ENCODE peak calls at places on chromosomes 3 and 15, in four cellular contexts. D, Y, K and O are unnamed samples.

GRCh38 chr15:91113036-91113435 is 13.0 kb downstream of the SV2B start:
- DNase-seq in D (no peak), Y (no peak), K (no peak), O (no peak)

GRCh38 chr3:130758624-130759023 is 12.0 kb upstream of the PIK3R4 start:
- DNase-seq in K (no peak), D (no peak), Y (no peak), O (no peak)

GRCh38 chr3:49911611-49912010 is 7.9 kb upstream of the MST1R start:
- DNase-seq in K (no peak), D (no peak), Y (no peak), O (no peak)

GRCh38 chr3:156837130-156837529 is 11.0 kb downstream of the LEKR1 start:
- DNase-seq in K (no peak), D (no peak), Y (peak; percentile 64), O (no peak)

GRCh38 chr15:34154725-34155204 is 52.9 kb downstream of the PGBD4 start:
- DNase-seq in K (no peak), Y (peak; percentile 79), D (no peak), O (no peak)

GRCh38 chr3:128498127-128498626 is 5.2 kb upstream of the GATA2 start:
- DNase-seq in Y (no peak), K (no peak), D (no peak), O (no peak)

GRCh38 chr3:104717828-104718196 is 648.9 kb upstream of the ALCAM start:
- DNase-seq in K (no peak), D (no peak), Y (no peak), O (no peak)

GRCh38 chr3:189842681-189843602 is 211.8 kb downstream of the TP63 start:
- DNase-seq in D (no peak), Y (peak; percentile 63), K (no peak), O (no peak)

GRCh38 chr3:188821998-188822397 is 349.8 kb upstream of the TPRG1 start:
- DNase-seq in Y (no peak), K (no peak), D (no peak), O (no peak)

GRCh38 chr3:182565916-182566524 is 227.3 kb upstream of the ATP11B start:
- DNase-seq in D (no peak), K (no peak), Y (peak; percentile 13), O (no peak)

GRCh38 chr3:161072076-161072697 is 33.0 kb downstream of the B3GALNT1 start:
- DNase-seq in K (no peak), Y (no peak), D (no peak), O (no peak)

GRCh38 chr3:126124896-126125295 is 41.0 kb upstream of the SLC41A3 start:
- DNase-seq in K (no peak), D (peak; percentile 32), Y (no peak), O (peak; percentile 15)

GRCh38 chr3:115245899-115246298 is 98.8 kb upstream of the ZBTB20 start:
- DNase-seq in D (no peak), Y (no peak), K (no peak), O (no peak)

GRCh38 chr15:55170361-55170760 is 26.4 kb downstream of the RSL24D1 start:
- DNase-seq in D (no peak), Y (no peak), K (no peak), O (no peak)

GRCh38 chr3:31166249-31166885 is 271.9 kb upstream of the GADL1 start:
- DNase-seq in K (no peak), Y (peak; percentile 88), D (no peak), O (peak; percentile 70)

GRCh38 chr3:110774496-110775265 is 296.9 kb upstream of the NECTIN3 start:
- DNase-seq in Y (no peak), D (no peak), K (no peak), O (no peak)

GRCh38 chr3:40719660-40720287 is 195.0 kb downstream of the ZNF621 start:
- DNase-seq in K (peak; percentile 37), D (no peak), Y (peak; percentile 55), O (no peak)

GRCh38 chr15:38660726-38661125 is 96.1 kb upstream of the RASGRP1 start:
- DNase-seq in K (no peak), D (no peak), Y (no peak), O (no peak)

GRCh38 chr3:187651282-187651681 is 18.9 kb downstream of the SST start:
- DNase-seq in D (no peak), Y (no peak), K (no peak), O (no peak)

GRCh38 chr3:187642861-187643260 is 27.3 kb downstream of the SST start:
- DNase-seq in D (no peak), K (no peak), Y (no peak), O (no peak)

GRCh38 chr3:187646906-187647660 is 23.1 kb downstream of the SST start:
- DNase-seq in Y (no peak), K (no peak), D (no peak), O (no peak)

DNA sequence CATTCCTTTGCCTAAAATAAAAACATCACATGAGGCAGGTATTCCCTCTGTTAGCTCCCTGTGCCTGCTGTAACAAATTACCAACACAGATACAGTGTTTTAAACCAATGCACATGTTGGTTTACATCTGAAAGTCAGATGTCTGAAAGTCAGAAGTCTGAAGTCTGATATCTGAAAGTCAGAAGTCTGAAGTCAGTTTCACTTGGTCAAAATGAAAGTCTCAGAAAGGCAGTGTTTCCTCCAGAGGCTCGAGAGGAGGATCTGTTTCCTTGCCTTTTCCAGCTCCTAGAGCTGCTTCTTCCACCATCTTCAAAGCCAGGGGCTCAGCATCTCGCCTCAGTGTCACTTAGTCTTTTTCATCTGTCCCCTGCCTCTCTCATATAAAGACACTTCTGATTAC is 22.0 kb downstream of the SST start:
- DNase-seq in K (no peak), D (no peak), Y (no peak), O (no peak)
- TF ChIP-seq CTCF in K (no peak), D (no peak), Y (no peak), O (no peak)

DNA sequence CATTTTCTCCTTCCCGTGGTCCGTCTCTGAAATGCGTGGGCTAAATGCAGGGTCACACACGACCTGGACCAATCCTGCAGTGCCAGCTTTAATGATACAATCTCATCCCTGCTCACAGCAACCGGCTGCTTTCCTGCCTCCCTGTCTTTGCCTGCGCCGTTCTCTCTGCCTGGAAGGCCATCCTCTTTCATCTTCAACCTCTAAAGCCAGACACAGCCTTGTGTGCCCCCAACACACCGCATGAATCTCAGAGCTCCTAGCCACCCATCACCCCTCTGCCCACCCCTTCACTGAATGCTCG is 14.7 kb downstream of the H1-8 start:
- DNase-seq in K (no peak), D (no peak), Y (no peak), O (no peak)
- TF ChIP-seq CTCF in K (no peak), D (no peak), Y (no peak), O (no peak)

GRCh38 chr3:59143447-59143846 is 93.6 kb upstream of the CFAP20DC start:
- DNase-seq in Y (peak; percentile 11), K (no peak), D (no peak), O (no peak)
- TF ChIP-seq CTCF in Y (peak; percentile 49), K (no peak), D (no peak), O (no peak)

GRCh38 chr3:97938444-97938843 is 33.8 kb downstream of the RIOX2 start:
- DNase-seq in Y (no peak), D (no peak), K (no peak), O (no peak)

GRCh38 chr3:97935842-97936241 is 36.4 kb downstream of the RIOX2 start:
- DNase-seq in D (no peak), Y (peak; percentile 73), K (no peak), O (no peak)

GRCh38 chr3:97937205-97937604 is 35.0 kb downstream of the RIOX2 start:
- DNase-seq in D (no peak), Y (no peak), K (no peak), O (no peak)

GRCh38 chr3:97942801-97943546 is 29.3 kb downstream of the RIOX2 start:
- DNase-seq in Y (peak; percentile 52), D (no peak), K (no peak), O (no peak)

GRCh38 chr3:97940034-97940433 is 32.2 kb downstream of the RIOX2 start:
- DNase-seq in Y (no peak), K (no peak), D (no peak), O (no peak)
- TF ChIP-seq CTCF in Y (peak; percentile 51), K (peak; percentile 12), D (no peak), O (no peak)

GRCh38 chr15:43483306-43484128 is 9.4 kb downstream of the TP53BP1 start:
- DNase-seq in K (no peak), D (no peak), Y (no peak), O (no peak)
- TF ChIP-seq CTCF in K (no peak), D (no peak), Y (peak; percentile 57), O (peak; percentile 16)

GRCh38 chr3:37863552-37863865 is 1.8 kb downstream of the CTDSPL start:
- DNase-seq in Y (no peak), K (no peak), D (no peak), O (no peak)

GRCh38 chr3:37861540-37862051 is at the start of gene CTDSPL:
- DNase-seq in Y (no peak), K (peak; percentile 55), D (peak; percentile 76), O (peak; percentile 62)

GRCh38 chr3:37862219-37862711 is 585 bp downstream of the CTDSPL start:
- DNase-seq in Y (no peak), K (peak; percentile 48), D (peak; percentile 67), O (peak; percentile 51)

GRCh38 chr3:37863949-37864822 is 2.5 kb downstream of the CTDSPL start:
- DNase-seq in K (no peak), Y (no peak), D (no peak), O (no peak)

GRCh38 chr3:37862712-37863551 is 1.3 kb downstream of the CTDSPL start:
- DNase-seq in D (no peak), Y (peak; percentile 71), K (no peak), O (no peak)
- TF ChIP-seq CTCF in D (no peak), Y (no peak), K (no peak), O (no peak)

DNA sequence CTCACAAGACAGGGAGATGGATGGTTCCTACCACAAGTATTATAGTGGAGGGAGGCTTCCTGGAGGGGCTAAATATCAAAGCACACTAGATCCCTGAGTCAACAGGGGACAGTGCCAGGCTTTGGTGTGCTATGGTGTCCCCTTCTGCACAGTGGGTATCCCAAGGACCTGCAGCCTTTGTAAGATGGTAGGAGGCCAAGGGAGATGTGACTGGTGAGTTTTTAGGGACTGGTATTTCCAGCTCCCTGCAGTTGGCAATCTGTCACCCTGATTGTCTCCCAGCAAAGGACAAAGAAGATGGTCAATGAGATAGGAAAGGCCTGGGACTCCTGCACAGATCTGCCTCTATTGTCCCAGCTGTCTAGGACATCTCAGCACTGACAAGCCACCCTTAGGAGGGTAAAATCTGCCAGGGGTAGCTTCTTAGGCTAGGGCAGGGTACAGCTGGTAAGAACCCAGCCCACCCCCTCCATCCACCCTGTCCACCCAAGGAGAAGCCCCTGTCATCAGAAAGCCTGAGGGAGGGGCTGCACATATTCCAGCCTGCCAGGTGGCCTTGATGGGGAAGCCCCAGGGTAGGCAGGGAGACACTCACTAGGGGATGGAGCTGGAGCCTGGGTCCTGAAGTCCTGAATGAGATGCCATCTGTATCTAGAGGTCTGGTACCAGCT is 623 bp downstream of the CYP1A1 start:
- DNase-seq in D (no peak), Y (no peak), K (no peak), O (no peak)
- TF ChIP-seq CTCF in D (no peak), Y (no peak), K (no peak), O (no peak)

DNA sequence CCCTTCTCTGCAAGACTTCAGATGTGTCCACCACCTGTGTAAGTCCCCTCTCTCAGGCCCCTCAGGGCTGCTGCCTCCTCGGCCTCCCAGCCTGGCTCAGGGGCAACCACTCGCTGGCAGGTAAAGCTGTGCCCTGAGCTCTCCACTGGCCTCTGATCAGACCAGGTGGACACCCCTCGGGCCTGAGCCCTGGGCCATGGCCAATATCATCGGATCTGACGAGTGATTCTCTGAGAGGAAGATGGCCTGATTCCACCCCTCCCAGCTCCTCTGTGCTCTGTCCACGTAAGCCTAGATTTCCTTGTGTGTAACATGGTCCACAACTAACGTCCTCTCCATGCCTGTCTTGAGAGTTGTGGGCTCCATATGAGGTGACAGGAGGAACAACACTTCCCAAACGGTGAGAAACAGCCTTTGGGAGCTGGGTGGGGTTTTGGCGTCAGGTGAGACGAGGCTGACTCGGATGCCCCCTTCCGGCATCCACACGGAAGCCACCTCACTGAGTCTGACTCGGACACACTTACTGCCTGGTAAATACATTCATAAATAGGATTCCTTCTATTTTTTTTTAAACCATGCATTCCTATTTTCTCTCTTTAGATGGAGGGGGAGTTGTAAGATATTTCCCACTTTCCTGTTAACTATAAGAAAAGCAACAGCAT is 86.8 kb downstream of the NUP210 start:
- DNase-seq in Y (no peak), K (no peak), D (no peak), O (no peak)
- TF ChIP-seq CTCF in Y (no peak), K (no peak), D (no peak), O (no peak)